ENCODE peak calls at places on chromosomes 1 and 21, in eight cellular contexts. One of them, this sample, is unnamed.

GRCh38 chr1:48039088-48040049 is 42.2 kb upstream of the TRABD2B start:
- DNase-seq in coronary artery: no peak
- DNase-seq in brain microvascular endothelial cell: no peak
- DNase-seq in CD4-positive, alpha-beta T cell: no peak
- DNase-seq in neural progenitor cell: no peak
- DNase-seq in SJSA1: no peak
- DNase-seq in lung: no peak
- DNase-seq in upper lobe of left lung: no peak
- DNase-seq in this sample: no peak

GRCh38 chr1:224183591-224184312 is 712 bp downstream of the DEGS1 start:
- DNase-seq in coronary artery: peak; percentile 78
- DNase-seq in upper lobe of left lung: peak; percentile 94
- DNase-seq in brain microvascular endothelial cell: peak; percentile 43
- DNase-seq in SJSA1: peak; percentile 66
- DNase-seq in CD4-positive, alpha-beta T cell: peak; percentile 36
- DNase-seq in lung: peak; percentile 59
- DNase-seq in neural progenitor cell: peak; percentile 76
- DNase-seq in this sample: peak; percentile 73

GRCh38 chr1:1419812-1420653 is 1.0 kb downstream of the ANKRD65 start:
- DNase-seq in upper lobe of left lung: peak; percentile 91
- DNase-seq in coronary artery: no peak
- DNase-seq in lung: no peak
- DNase-seq in CD4-positive, alpha-beta T cell: no peak
- DNase-seq in brain microvascular endothelial cell: no peak
- DNase-seq in neural progenitor cell: peak; percentile 55
- DNase-seq in SJSA1: no peak
- DNase-seq in this sample: peak; percentile 42

GRCh38 chr1:185207980-185208602 is 51.1 kb downstream of the SWT1 start:
- DNase-seq in lung: no peak
- DNase-seq in upper lobe of left lung: no peak
- DNase-seq in coronary artery: no peak
- DNase-seq in CD4-positive, alpha-beta T cell: no peak
- DNase-seq in SJSA1: no peak
- DNase-seq in brain microvascular endothelial cell: no peak
- DNase-seq in neural progenitor cell: no peak
- DNase-seq in this sample: no peak

GRCh38 chr1:235404190-235404589 is 37.0 kb downstream of the TBCE start:
- DNase-seq in lung: no peak
- DNase-seq in upper lobe of left lung: no peak
- DNase-seq in CD4-positive, alpha-beta T cell: no peak
- DNase-seq in brain microvascular endothelial cell: no peak
- DNase-seq in neural progenitor cell: no peak
- DNase-seq in coronary artery: no peak
- DNase-seq in SJSA1: peak; percentile 83
- DNase-seq in this sample: no peak

GRCh38 chr1:2041887-2042286 is 8.3 kb upstream of the PRKCZ start:
- DNase-seq in lung: no peak
- DNase-seq in SJSA1: no peak
- DNase-seq in coronary artery: no peak
- DNase-seq in brain microvascular endothelial cell: no peak
- DNase-seq in upper lobe of left lung: no peak
- DNase-seq in CD4-positive, alpha-beta T cell: no peak
- DNase-seq in neural progenitor cell: no peak
- DNase-seq in this sample: no peak

GRCh38 chr21:43885721-43886120 is 20.7 kb downstream of the AGPAT3 start:
- DNase-seq in CD4-positive, alpha-beta T cell: no peak
- DNase-seq in brain microvascular endothelial cell: no peak
- DNase-seq in neural progenitor cell: no peak
- DNase-seq in coronary artery: no peak
- DNase-seq in SJSA1: no peak
- DNase-seq in upper lobe of left lung: peak; percentile 37
- DNase-seq in lung: no peak
- DNase-seq in this sample: no peak

GRCh38 chr1:61950418-61950817 is 208.1 kb downstream of the PATJ start:
- DNase-seq in neural progenitor cell: peak; percentile 13
- DNase-seq in upper lobe of left lung: no peak
- DNase-seq in lung: no peak
- DNase-seq in SJSA1: no peak
- DNase-seq in brain microvascular endothelial cell: no peak
- DNase-seq in coronary artery: no peak
- DNase-seq in CD4-positive, alpha-beta T cell: no peak
- DNase-seq in this sample: no peak

GRCh38 chr1:70034403-70034802 is 171.0 kb downstream of the LRRC40 start:
- DNase-seq in SJSA1: no peak
- DNase-seq in CD4-positive, alpha-beta T cell: no peak
- DNase-seq in upper lobe of left lung: no peak
- DNase-seq in neural progenitor cell: peak; percentile 74
- DNase-seq in coronary artery: no peak
- DNase-seq in brain microvascular endothelial cell: peak; percentile 70
- DNase-seq in lung: no peak
- DNase-seq in this sample: no peak

GRCh38 chr1:210292276-210292851 is 36.3 kb upstream of the HHAT start:
- DNase-seq in neural progenitor cell: peak; percentile 86
- DNase-seq in CD4-positive, alpha-beta T cell: peak; percentile 20
- DNase-seq in upper lobe of left lung: peak; percentile 91
- DNase-seq in coronary artery: peak; percentile 76
- DNase-seq in SJSA1: no peak
- DNase-seq in lung: peak; percentile 79
- DNase-seq in brain microvascular endothelial cell: no peak
- DNase-seq in this sample: peak; percentile 62

GRCh38 chr1:197908695-197909336 is 6.4 kb downstream of the C1orf53 start:
- DNase-seq in upper lobe of left lung: no peak
- DNase-seq in lung: no peak
- DNase-seq in neural progenitor cell: peak; percentile 72
- DNase-seq in coronary artery: no peak
- DNase-seq in SJSA1: no peak
- DNase-seq in brain microvascular endothelial cell: no peak
- DNase-seq in CD4-positive, alpha-beta T cell: no peak
- DNase-seq in this sample: no peak

GRCh38 chr1:6239213-6239752 is 3.5 kb upstream of the ICMT start:
- DNase-seq in CD4-positive, alpha-beta T cell: no peak
- DNase-seq in coronary artery: no peak
- DNase-seq in SJSA1: no peak
- DNase-seq in neural progenitor cell: peak; percentile 65
- DNase-seq in brain microvascular endothelial cell: no peak
- DNase-seq in lung: no peak
- DNase-seq in upper lobe of left lung: no peak
- DNase-seq in this sample: no peak

GRCh38 chr1:88892146-88892877 is 945 bp upstream of the GTF2B start:
- DNase-seq in neural progenitor cell: no peak
- DNase-seq in SJSA1: no peak
- DNase-seq in CD4-positive, alpha-beta T cell: no peak
- DNase-seq in brain microvascular endothelial cell: peak; percentile 31
- DNase-seq in upper lobe of left lung: no peak
- DNase-seq in coronary artery: no peak
- DNase-seq in lung: no peak
- DNase-seq in this sample: no peak
- H3K27ac ChIP-seq in neural progenitor cell: no peak overlapping the region
- H3K27ac ChIP-seq in SJSA1: no peak overlapping the region
- H3K27ac ChIP-seq in CD4-positive, alpha-beta T cell: peak overlapping the region; percentile 93
- H3K27ac ChIP-seq in brain microvascular endothelial cell: peak overlapping the region; percentile 90
- H3K27ac ChIP-seq in upper lobe of left lung: no peak overlapping the region
- H3K27ac ChIP-seq in coronary artery: peak overlapping the region; percentile 99
- H3K27ac ChIP-seq in lung: no peak overlapping the region
- H3K27ac ChIP-seq in this sample: peak overlapping the region; percentile 95

GRCh38 chr1:160576866-160577265 is 2.4 kb downstream of the CD84 start:
- DNase-seq in lung: no peak
- DNase-seq in coronary artery: no peak
- DNase-seq in upper lobe of left lung: no peak
- DNase-seq in CD4-positive, alpha-beta T cell: no peak
- DNase-seq in SJSA1: no peak
- DNase-seq in neural progenitor cell: no peak
- DNase-seq in brain microvascular endothelial cell: no peak
- DNase-seq in this sample: no peak

GRCh38 chr1:160578694-160579191 is 553 bp downstream of the CD84 start:
- DNase-seq in neural progenitor cell: no peak
- DNase-seq in CD4-positive, alpha-beta T cell: no peak
- DNase-seq in brain microvascular endothelial cell: no peak
- DNase-seq in coronary artery: no peak
- DNase-seq in SJSA1: no peak
- DNase-seq in lung: no peak
- DNase-seq in upper lobe of left lung: no peak
- DNase-seq in this sample: no peak

GRCh38 chr1:160579216-160579701 is at the start of gene CD84:
- DNase-seq in CD4-positive, alpha-beta T cell: no peak
- DNase-seq in SJSA1: no peak
- DNase-seq in neural progenitor cell: no peak
- DNase-seq in lung: no peak
- DNase-seq in brain microvascular endothelial cell: no peak
- DNase-seq in upper lobe of left lung: no peak
- DNase-seq in coronary artery: no peak
- DNase-seq in this sample: no peak

GRCh38 chr1:160577661-160578060 is 1.6 kb downstream of the CD84 start:
- DNase-seq in CD4-positive, alpha-beta T cell: no peak
- DNase-seq in upper lobe of left lung: no peak
- DNase-seq in lung: no peak
- DNase-seq in brain microvascular endothelial cell: no peak
- DNase-seq in coronary artery: no peak
- DNase-seq in neural progenitor cell: no peak
- DNase-seq in SJSA1: no peak
- DNase-seq in this sample: no peak

GRCh38 chr1:160578175-160578693 is 1.1 kb downstream of the CD84 start:
- DNase-seq in brain microvascular endothelial cell: no peak
- DNase-seq in neural progenitor cell: no peak
- DNase-seq in upper lobe of left lung: no peak
- DNase-seq in CD4-positive, alpha-beta T cell: no peak
- DNase-seq in lung: no peak
- DNase-seq in coronary artery: no peak
- DNase-seq in SJSA1: no peak
- DNase-seq in this sample: no peak
- H3K27ac ChIP-seq in brain microvascular endothelial cell: no peak overlapping the region
- H3K27ac ChIP-seq in neural progenitor cell: no peak overlapping the region
- H3K27ac ChIP-seq in upper lobe of left lung: peak overlapping the region; percentile 4
- H3K27ac ChIP-seq in CD4-positive, alpha-beta T cell: peak overlapping the region; percentile 61
- H3K27ac ChIP-seq in lung: no peak overlapping the region
- H3K27ac ChIP-seq in coronary artery: no peak overlapping the region
- H3K27ac ChIP-seq in SJSA1: no peak overlapping the region
- H3K27ac ChIP-seq in this sample: no peak overlapping the region

GRCh38 chr1:99110140-99111041 is 105.7 kb upstream of the PLPPR5 start:
- DNase-seq in brain microvascular endothelial cell: no peak
- DNase-seq in upper lobe of left lung: no peak
- DNase-seq in lung: no peak
- DNase-seq in SJSA1: no peak
- DNase-seq in coronary artery: no peak
- DNase-seq in CD4-positive, alpha-beta T cell: no peak
- DNase-seq in neural progenitor cell: no peak
- DNase-seq in this sample: no peak

GRCh38 chr1:99106274-99106673 is 101.6 kb upstream of the PLPPR5 start:
- DNase-seq in upper lobe of left lung: no peak
- DNase-seq in neural progenitor cell: no peak
- DNase-seq in coronary artery: no peak
- DNase-seq in brain microvascular endothelial cell: no peak
- DNase-seq in CD4-positive, alpha-beta T cell: no peak
- DNase-seq in lung: no peak
- DNase-seq in SJSA1: no peak
- DNase-seq in this sample: no peak

DNA sequence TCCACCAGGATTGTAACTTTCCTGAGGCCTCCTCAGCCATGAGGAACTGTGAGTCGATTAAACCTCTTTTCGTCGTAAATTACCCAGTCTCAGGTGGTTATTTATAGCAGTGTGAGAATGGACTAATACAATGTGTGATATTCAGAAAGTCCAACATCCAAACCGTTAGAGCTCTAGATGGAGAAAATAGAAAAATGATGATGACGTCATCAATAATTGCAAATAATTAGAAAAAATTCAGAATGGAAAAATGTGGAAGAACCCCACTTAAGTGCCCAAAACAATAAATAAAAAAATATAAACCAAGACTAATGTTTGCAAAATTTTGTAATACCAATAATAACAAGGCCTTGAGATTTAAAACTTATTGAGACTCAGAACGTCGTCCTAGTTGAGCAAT is 103.0 kb upstream of the PLPPR5 start:
- DNase-seq in coronary artery: no peak
- DNase-seq in SJSA1: no peak
- DNase-seq in brain microvascular endothelial cell: no peak
- DNase-seq in CD4-positive, alpha-beta T cell: no peak
- DNase-seq in upper lobe of left lung: no peak
- DNase-seq in lung: no peak
- DNase-seq in neural progenitor cell: no peak
- DNase-seq in this sample: no peak
- H3K27ac ChIP-seq in coronary artery: no peak overlapping the region
- H3K27ac ChIP-seq in SJSA1: no peak overlapping the region
- H3K27ac ChIP-seq in brain microvascular endothelial cell: no peak overlapping the region
- H3K27ac ChIP-seq in CD4-positive, alpha-beta T cell: no peak overlapping the region
- H3K27ac ChIP-seq in upper lobe of left lung: no peak overlapping the region
- H3K27ac ChIP-seq in lung: no peak overlapping the region
- H3K27ac ChIP-seq in neural progenitor cell: no peak overlapping the region
- H3K27ac ChIP-seq in this sample: no peak overlapping the region

DNA sequence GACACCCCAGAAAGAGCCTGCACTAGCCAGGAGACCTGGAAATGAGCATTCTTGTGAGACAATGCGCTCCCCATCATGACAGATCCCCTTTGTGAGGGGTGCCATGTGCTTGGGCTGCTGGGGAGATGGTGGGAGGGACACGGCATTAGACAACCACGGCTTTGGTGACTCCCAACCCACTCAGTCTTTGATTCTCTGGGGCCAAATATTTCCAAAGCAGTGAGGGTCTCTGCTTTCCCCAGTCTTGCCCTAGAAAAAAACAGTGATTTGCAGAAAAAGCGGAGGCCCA is 10.2 kb downstream of the SLC45A3 start:
- DNase-seq in lung: no peak
- DNase-seq in SJSA1: no peak
- DNase-seq in CD4-positive, alpha-beta T cell: no peak
- DNase-seq in neural progenitor cell: peak; percentile 40
- DNase-seq in coronary artery: no peak
- DNase-seq in brain microvascular endothelial cell: no peak
- DNase-seq in upper lobe of left lung: no peak
- DNase-seq in this sample: no peak
- H3K27ac ChIP-seq in lung: no peak overlapping the region
- H3K27ac ChIP-seq in SJSA1: no peak overlapping the region
- H3K27ac ChIP-seq in CD4-positive, alpha-beta T cell: no peak overlapping the region
- H3K27ac ChIP-seq in neural progenitor cell: peak overlapping the region; percentile 95
- H3K27ac ChIP-seq in coronary artery: no peak overlapping the region
- H3K27ac ChIP-seq in brain microvascular endothelial cell: no peak overlapping the region
- H3K27ac ChIP-seq in upper lobe of left lung: no peak overlapping the region
- H3K27ac ChIP-seq in this sample: no peak overlapping the region

GRCh38 chr1:114746450-114747121 is 11.2 kb downstream of the CSDE1 start:
- DNase-seq in lung: no peak
- DNase-seq in SJSA1: no peak
- DNase-seq in brain microvascular endothelial cell: no peak
- DNase-seq in CD4-positive, alpha-beta T cell: no peak
- DNase-seq in coronary artery: no peak
- DNase-seq in neural progenitor cell: no peak
- DNase-seq in upper lobe of left lung: no peak
- DNase-seq in this sample: no peak
- H3K27ac ChIP-seq in lung: no peak overlapping the region
- H3K27ac ChIP-seq in SJSA1: no peak overlapping the region
- H3K27ac ChIP-seq in brain microvascular endothelial cell: no peak overlapping the region
- H3K27ac ChIP-seq in CD4-positive, alpha-beta T cell: no peak overlapping the region
- H3K27ac ChIP-seq in coronary artery: no peak overlapping the region
- H3K27ac ChIP-seq in neural progenitor cell: no peak overlapping the region
- H3K27ac ChIP-seq in upper lobe of left lung: no peak overlapping the region
- H3K27ac ChIP-seq in this sample: no peak overlapping the region

This sample was measured in heart left ventricle.